ENCODE peak calls at places on chromosomes 11 and 22, in four cellular contexts. A is activated CD4-positive, CD25-positive, alpha-beta regulatory T cell treated with anti-CD3 and anti-CD28 coated beads, Interleukin-2, amount 50 U/mL, for 72 hours; L is AG04449; P is neural progenitor cell. O is an unnamed sample.

GRCh38 chr11:128039140-128040021 is 548.0 kb downstream of the ETS1 start:
- DNase-seq in A (peak), L (peak), P (no peak), O (peak)

GRCh38 chr11:116066777-116067176 is 562.6 kb upstream of the CADM1 start:
- DNase-seq in L (no peak), A (no peak), P (no peak), O (no peak)

GRCh38 chr11:27618591-27618990 is 81.7 kb downstream of the BDNF start:
- DNase-seq in P (no peak), A (no peak), L (no peak), O (no peak)

GRCh38 chr11:102120437-102120935 is 10.2 kb downstream of the YAP1 start:
- DNase-seq in L (no peak), A (no peak), P (no peak), O (no peak)

GRCh38 chr11:35723493-35724284 is 61.1 kb downstream of the TRIM44 start:
- DNase-seq in L (no peak), P (no peak), A (no peak), O (no peak)

GRCh38 chr11:29321293-29322132 is 695.3 kb downstream of the KCNA4 start:
- DNase-seq in L (no peak), P (no peak), A (no peak), O (no peak)

GRCh38 chr22:49632199-49633009 is 195.3 kb downstream of the BRD1 start:
- DNase-seq in A (no peak), P (peak), L (no peak), O (no peak)

GRCh38 chr11:133347988-133348387 is 184.3 kb downstream of the OPCML start:
- DNase-seq in L (no peak), P (no peak), A (no peak), O (no peak)

GRCh38 chr11:119491753-119492455 is 68.9 kb upstream of the THY1 start:
- DNase-seq in P (peak), L (no peak), A (no peak), O (no peak)

GRCh38 chr11:783581-784015 is 6.3 kb downstream of the CEND1 start:
- DNase-seq in A (no peak), L (peak), P (peak), O (no peak)

GRCh38 chr11:78176605-78177141 is 11.8 kb downstream of the KCTD21 start:
- DNase-seq in P (no peak), L (no peak), A (no peak), O (no peak)

GRCh38 chr11:47858169-47858543 is 10.0 kb upstream of the NUP160 start:
- DNase-seq in A (no peak), P (no peak), L (no peak), O (no peak)

GRCh38 chr11:116596346-116597260 is 176.2 kb downstream of the BUD13 start:
- DNase-seq in A (peak), L (no peak), P (no peak), O (peak)

GRCh38 chr11:8745431-8745986 is 62.9 kb downstream of the RPL27A start:
- DNase-seq in A (no peak), P (no peak), L (no peak), O (no peak)

GRCh38 chr22:49958462-49958921 is 2.1 kb upstream of the PIM3 start:
- DNase-seq in L (no peak), P (no peak), A (no peak), O (peak)

GRCh38 chr22:43862074-43862881 is at the start of gene SULT4A1:
- DNase-seq in L (no peak), A (no peak), P (peak), O (no peak)

GRCh38 chr11:10878408-10879214 is 20.8 kb upstream of the ZBED5 start:
- DNase-seq in L (no peak), A (no peak), P (peak), O (no peak)

GRCh38 chr11:121451178-121451981 is 734 bp upstream of the SORL1 start:
- DNase-seq in A (peak), L (no peak), P (no peak), O (no peak)

GRCh38 chr22:27998511-27999410 is 79.7 kb upstream of the PITPNB start:
- DNase-seq in P (no peak), L (no peak), A (no peak), O (peak)

GRCh38 chr11:9139628-9140357 is 48.4 kb upstream of the SCUBE2 start:
- DNase-seq in P (no peak), L (no peak), A (no peak), O (no peak)

GRCh38 chr22:21457023-21457787 is 10.0 kb upstream of the TMEM191C start:
- DNase-seq in P (peak), L (no peak), A (no peak), O (peak)

GRCh38 chr11:122853971-122854446 is 15.7 kb downstream of the CRTAM start:
- DNase-seq in P (peak), L (peak), A (no peak), O (no peak)

GRCh38 chr11:61333638-61334433 is 808 bp downstream of the TKFC start:
- DNase-seq in L (no peak), A (no peak), P (no peak), O (no peak)

GRCh38 chr11:124674168-124674517 is 439 bp downstream of the SPA17 start:
- DNase-seq in P (no peak), L (no peak), A (no peak), O (no peak)